ENCODE peak calls at places on chromosomes 4 and X, in five cellular contexts. B, S, T, N and Z are unnamed samples.

GRCh38 chr4:107896158-107896645 is 35.1 kb upstream of the CYP2U1 start:
- DNase-seq in B (peak), S (no peak), T (peak), N (no peak), Z (no peak)

GRCh38 chr4:141548791-141549190 is 87.6 kb upstream of the IL15 start:
- DNase-seq in B (no peak), S (no peak), T (no peak), N (no peak), Z (no peak)

GRCh38 chr4:7904108-7904516 is 35.5 kb downstream of the AFAP1 start:
- DNase-seq in B (no peak), S (no peak), T (peak), N (no peak), Z (no peak)

GRCh38 chr4:24476209-24476781 is 108.1 kb downstream of the DHX15 start:
- DNase-seq in B (no peak), S (no peak), T (peak), N (no peak), Z (no peak)

GRCh38 chr4:74365761-74366160 is 816 bp downstream of the EREG start:
- DNase-seq in B (no peak), S (no peak), T (peak), N (peak), Z (no peak)

GRCh38 chr4:7762376-7763040 is 177.2 kb downstream of the AFAP1 start:
- DNase-seq in B (no peak), S (no peak), T (no peak), N (no peak), Z (no peak)

GRCh38 chr4:143019351-143019750 is 165.4 kb upstream of the USP38 start:
- DNase-seq in B (no peak), S (no peak), T (no peak), N (no peak), Z (no peak)

GRCh38 chr4:142043509-142043908 is 407.1 kb downstream of the IL15 start:
- DNase-seq in B (no peak), S (no peak), T (peak), N (no peak), Z (no peak)

GRCh38 chr4:138535316-138535715 is 293.2 kb upstream of the SLC7A11 start:
- DNase-seq in B (no peak), S (no peak), T (no peak), N (no peak), Z (no peak)

GRCh38 chr4:186554485-186554884 is 882 bp downstream of the MTNR1A start:
- DNase-seq in B (peak), S (no peak), T (peak), N (no peak), Z (peak)

GRCh38 chr4:1887065-1887464 is 15.9 kb downstream of the NSD2 start:
- DNase-seq in B (no peak), S (no peak), T (no peak), N (no peak), Z (no peak)

GRCh38 chr4:125735107-125735506 is 420.4 kb downstream of the FAT4 start:
- DNase-seq in B (peak), S (no peak), T (peak), N (peak), Z (no peak)

GRCh38 chrX:24027086-24027485 is at the start of gene KLHL15:
- DNase-seq in B (no peak), S (no peak), T (no peak), N (no peak), Z (no peak)

GRCh38 chr4:140675599-140676231 is 80.5 kb downstream of the TBC1D9 start:
- DNase-seq in B (no peak), S (no peak), T (no peak), N (no peak), Z (no peak)

GRCh38 chr4:83581411-83582288 is 45.7 kb downstream of the GPAT3 start:
- DNase-seq in B (no peak), S (no peak), T (no peak), N (no peak), Z (no peak)

GRCh38 chrX:9656277-9656676 is 109.4 kb downstream of the GPR143 start:
- DNase-seq in B (no peak), S (no peak), T (no peak), N (no peak), Z (no peak)

GRCh38 chr4:86993909-86994672 is 59.3 kb downstream of the AFF1 start:
- DNase-seq in B (no peak), S (no peak), T (no peak), N (no peak), Z (no peak)

GRCh38 chr4:123555500-123556273 is 159.1 kb downstream of the SPRY1 start:
- DNase-seq in B (peak), S (peak), T (peak), N (no peak), Z (peak)

GRCh38 chrX:53088136-53088974 is 5.6 kb upstream of the KANTR start:
- DNase-seq in B (no peak), S (peak), T (peak), N (peak), Z (no peak)

GRCh38 chr4:16225139-16225538 is 1.1 kb downstream of the TAPT1 start:
- DNase-seq in B (no peak), S (no peak), T (peak), N (no peak), Z (no peak)

GRCh38 chr4:128315756-128316520 is 28.3 kb upstream of the PGRMC2 start:
- DNase-seq in B (no peak), S (no peak), T (no peak), N (no peak), Z (no peak)

GRCh38 chrX:29662759-29663503 is 552.4 kb upstream of the MAGEB2 start:
- DNase-seq in B (peak), S (no peak), T (peak), N (no peak), Z (no peak)

GRCh38 chr4:71066737-71067716 is 73.6 kb downstream of the DCK start:
- DNase-seq in B (no peak), S (no peak), T (no peak), N (no peak), Z (no peak)

GRCh38 chr4:159677521-159677920 is 574.6 kb downstream of the RAPGEF2 start:
- DNase-seq in B (no peak), S (no peak), T (no peak), N (no peak), Z (no peak)

GRCh38 chrX:118968031-118968430 is 6.4 kb upstream of the LONRF3 start:
- DNase-seq in B (no peak), S (no peak), T (no peak), N (no peak), Z (no peak)

GRCh38 chrX:46376246-46376885 is 168.9 kb downstream of the ZNF674 start:
- DNase-seq in B (peak), S (no peak), T (peak), N (no peak), Z (no peak)

GRCh38 chrX:24260827-24261550 is 52.9 kb downstream of the SUPT20HL2 start:
- DNase-seq in B (no peak), S (peak), T (peak), N (no peak), Z (no peak)

GRCh38 chrX:128310912-128311311 is 258.7 kb upstream of the ACTRT1 start:
- DNase-seq in B (no peak), S (no peak), T (no peak), N (no peak), Z (no peak)

GRCh38 chrX:50941638-50942037 is 31.1 kb downstream of the BMP15 start:
- DNase-seq in B (peak), S (no peak), T (no peak), N (peak), Z (no peak)

GRCh38 chrX:154019061-154019621 is 561 bp downstream of the IRAK1 start:
- DNase-seq in B (peak), S (no peak), T (no peak), N (no peak), Z (no peak)

GRCh38 chrX:5086388-5086787 is 1142.3 kb downstream of the NLGN4X start:
- DNase-seq in B (no peak), S (no peak), T (no peak), N (no peak), Z (no peak)

GRCh38 chrX:139738581-139738980 is 30.6 kb upstream of the MCF2 start:
- DNase-seq in B (no peak), S (no peak), T (peak), N (no peak), Z (no peak)

GRCh38 chr4:76377481-76377901 is 43.5 kb downstream of the CCDC158 start:
- DNase-seq in B (no peak), S (no peak), T (no peak), N (no peak), Z (no peak)

GRCh38 chr4:1400191-1400805 is 5.9 kb downstream of the NKX1-1 start:
- DNase-seq in B (no peak), S (peak), T (no peak), N (peak), Z (no peak)

GRCh38 chr4:2168469-2169319 is 73.2 kb downstream of the HAUS3 start:
- DNase-seq in B (no peak), S (no peak), T (no peak), N (no peak), Z (no peak)

GRCh38 chr4:74157743-74158560 is at the start of gene MTHFD2L:
- DNase-seq in B (peak), S (peak), T (peak), N (peak), Z (peak)

GRCh38 chrX:747176-747575 is 116.6 kb downstream of the SHOX start:
- DNase-seq in B (no peak), S (no peak), T (no peak), N (no peak), Z (peak)

GRCh38 chr4:150010525-150011126 is 67.6 kb upstream of the DCLK2 start:
- DNase-seq in B (peak), S (peak), T (peak), N (no peak), Z (no peak)

GRCh38 chr4:16661813-16662212 is 236.6 kb downstream of the LDB2 start:
- DNase-seq in B (no peak), S (no peak), T (no peak), N (no peak), Z (no peak)

GRCh38 chr4:26909369-26909768 is 48.7 kb downstream of the STIM2 start:
- DNase-seq in B (no peak), S (no peak), T (no peak), N (no peak), Z (no peak)

DNA sequence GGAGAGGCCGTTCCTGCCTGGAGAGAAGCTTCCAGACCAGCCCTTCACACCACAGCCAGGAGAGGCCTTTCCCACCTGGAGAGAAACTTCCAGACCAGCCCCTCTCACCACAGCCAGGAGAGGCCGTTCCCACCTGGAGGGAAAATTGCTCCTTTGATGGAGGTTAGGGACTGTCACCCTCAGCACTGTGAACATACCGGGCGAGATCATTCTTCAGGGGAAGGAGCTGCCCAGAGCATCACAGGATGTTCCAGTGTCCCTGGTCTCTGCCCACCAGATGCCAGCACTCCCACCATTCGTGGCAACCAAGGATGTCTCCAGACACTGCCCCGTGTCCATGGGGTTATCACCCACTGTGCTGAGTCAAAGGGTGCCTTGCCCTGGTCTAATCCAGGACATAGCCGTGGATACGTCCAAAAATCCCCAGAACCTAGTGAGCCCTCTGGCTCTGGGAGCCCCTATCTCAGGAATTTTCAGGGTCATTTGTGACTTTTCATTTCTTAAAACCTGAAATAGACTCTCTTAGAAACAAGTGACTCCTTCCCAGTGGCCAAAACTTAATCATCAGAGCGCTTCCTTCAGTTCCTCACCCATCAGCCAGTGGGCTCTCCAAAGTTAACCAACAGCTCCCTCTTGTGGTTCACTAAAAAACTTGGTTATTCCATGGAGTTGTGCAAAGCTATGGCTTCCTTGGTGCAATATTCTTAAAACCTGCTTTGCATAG is 80.2 kb downstream of the CRMP1 start:
- DNase-seq in B (peak), S (no peak), T (peak), N (peak), Z (no peak)
- TF ChIP-seq CTCF in B (no peak), S (peak), T (peak), N (peak), Z (peak)

DNA sequence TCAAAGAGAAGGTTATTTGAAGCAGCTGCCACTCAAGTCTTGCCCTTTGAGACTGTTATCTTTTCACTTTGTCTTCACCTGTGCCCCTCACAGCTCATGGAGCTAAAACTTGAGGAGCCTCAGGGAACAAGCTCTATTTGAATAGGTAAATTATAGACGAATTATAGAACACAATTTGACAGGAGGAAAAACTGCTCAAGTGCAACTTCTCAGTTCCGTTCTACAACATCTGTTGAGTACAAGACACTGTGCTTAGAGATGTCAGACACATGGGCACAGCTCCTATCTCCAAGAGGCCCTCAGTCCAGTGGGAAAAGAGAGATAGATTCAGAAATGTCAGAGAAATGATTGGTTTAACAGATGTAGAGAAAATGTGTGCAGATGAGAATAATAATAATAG is 5.1 kb downstream of the PPP1R2C start:
- DNase-seq in B (no peak), S (no peak), T (no peak), N (no peak), Z (no peak)
- TF ChIP-seq CTCF in B (no peak), S (no peak), T (no peak), N (no peak), Z (no peak)

GRCh38 chr4:85756938-85757337 is 282.0 kb downstream of the ARHGAP24 start:
- DNase-seq in B (peak), S (no peak), T (peak), N (no peak), Z (no peak)
- TF ChIP-seq CTCF in B (no peak), S (peak), T (peak), N (peak), Z (peak)

DNA sequence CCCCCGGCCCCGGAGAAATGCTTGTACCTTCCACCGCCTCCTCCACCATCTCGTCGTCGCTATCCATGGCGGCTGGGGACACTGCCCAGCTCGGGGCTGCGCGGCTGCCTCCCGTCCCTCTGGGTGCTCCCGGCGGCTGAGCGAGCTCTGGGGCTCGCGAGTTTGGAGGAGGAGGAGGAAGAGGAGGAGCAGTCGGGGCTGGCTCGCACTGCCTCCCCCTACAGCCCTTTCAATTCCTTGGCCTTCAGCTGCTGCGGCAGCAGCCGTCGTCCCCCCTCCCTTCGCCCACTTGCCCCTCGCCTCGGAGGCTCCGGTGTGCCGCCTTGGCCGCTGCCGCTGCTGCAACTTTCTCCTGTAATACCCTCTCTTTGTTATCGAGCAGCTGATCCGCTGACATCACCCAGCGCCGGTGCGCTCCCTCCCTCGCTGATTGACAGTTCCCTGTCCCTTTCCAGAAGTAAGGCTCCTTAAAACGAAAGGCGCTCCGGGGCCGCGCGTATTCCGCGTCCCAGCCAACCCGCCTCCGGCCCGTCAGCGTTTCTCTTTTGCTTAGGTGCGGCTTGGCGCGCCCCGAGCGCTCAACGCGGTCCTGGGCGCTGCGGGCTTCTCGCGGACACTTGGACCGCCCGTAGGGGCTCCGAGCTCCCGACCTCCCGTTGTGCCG is at the start of gene SETD7:
- DNase-seq in B (peak), S (peak), T (peak), N (peak), Z (peak)
- TF ChIP-seq CTCF in B (no peak), S (no peak), T (peak), N (no peak), Z (no peak)